ENCODE peak calls at places on chromosomes 13 and 19, in ten cellular contexts. One of them, this sample, is unnamed. For H3K4me1, the result is how much of the 10 kb centered on the place peaks cover.

GRCh38 chr13:95296326-95296939 is 4.8 kb downstream of the ABCC4 start:
- DNase-seq in adrenal gland: peak
- DNase-seq in CD8-positive, alpha-beta T cell: no peak
- DNase-seq in osteoblast: peak
- DNase-seq in tibial artery: no peak
- DNase-seq in fibroblast of lung: no peak
- DNase-seq in right cardiac atrium: no peak
- DNase-seq in left lung: no peak
- DNase-seq in endodermal cell: peak
- DNase-seq in breast epithelium: no peak
- DNase-seq in this sample: no peak

GRCh38 chr13:77786888-77787287 is 89.4 kb downstream of the SLAIN1 start:
- DNase-seq in adrenal gland: no peak
- DNase-seq in CD8-positive, alpha-beta T cell: no peak
- DNase-seq in osteoblast: no peak
- DNase-seq in tibial artery: no peak
- DNase-seq in fibroblast of lung: peak
- DNase-seq in right cardiac atrium: no peak
- DNase-seq in left lung: no peak
- DNase-seq in endodermal cell: no peak
- DNase-seq in breast epithelium: no peak
- DNase-seq in this sample: no peak

GRCh38 chr19:42201489-42202289 is 15.8 kb downstream of the DEDD2 start:
- DNase-seq in adrenal gland: peak
- DNase-seq in CD8-positive, alpha-beta T cell: peak
- DNase-seq in osteoblast: peak
- DNase-seq in tibial artery: peak
- DNase-seq in fibroblast of lung: no peak
- DNase-seq in right cardiac atrium: no peak
- DNase-seq in left lung: peak
- DNase-seq in endodermal cell: no peak
- DNase-seq in breast epithelium: no peak
- DNase-seq in this sample: no peak

GRCh38 chr13:113638173-113638746 is 19.7 kb downstream of the ATP4B start:
- DNase-seq in adrenal gland: no peak
- DNase-seq in CD8-positive, alpha-beta T cell: no peak
- DNase-seq in osteoblast: peak
- DNase-seq in tibial artery: peak
- DNase-seq in fibroblast of lung: no peak
- DNase-seq in right cardiac atrium: no peak
- DNase-seq in left lung: no peak
- DNase-seq in endodermal cell: peak
- DNase-seq in breast epithelium: no peak
- DNase-seq in this sample: peak

GRCh38 chr13:45337395-45337794 is 3.6 kb downstream of the TPT1 start:
- DNase-seq in adrenal gland: no peak
- DNase-seq in CD8-positive, alpha-beta T cell: no peak
- DNase-seq in osteoblast: no peak
- DNase-seq in tibial artery: no peak
- DNase-seq in fibroblast of lung: no peak
- DNase-seq in right cardiac atrium: no peak
- DNase-seq in left lung: no peak
- DNase-seq in endodermal cell: no peak
- DNase-seq in breast epithelium: no peak
- DNase-seq in this sample: no peak

GRCh38 chr13:48210178-48210577 is 22.8 kb upstream of the ITM2B start:
- DNase-seq in adrenal gland: no peak
- DNase-seq in CD8-positive, alpha-beta T cell: no peak
- DNase-seq in osteoblast: peak
- DNase-seq in tibial artery: no peak
- DNase-seq in fibroblast of lung: peak
- DNase-seq in right cardiac atrium: no peak
- DNase-seq in left lung: no peak
- DNase-seq in endodermal cell: no peak
- DNase-seq in breast epithelium: no peak
- DNase-seq in this sample: no peak

GRCh38 chr13:33096886-33097610 is 80.8 kb downstream of the KL start:
- DNase-seq in adrenal gland: no peak
- DNase-seq in CD8-positive, alpha-beta T cell: no peak
- DNase-seq in osteoblast: no peak
- DNase-seq in tibial artery: no peak
- DNase-seq in fibroblast of lung: no peak
- DNase-seq in right cardiac atrium: no peak
- DNase-seq in left lung: no peak
- DNase-seq in endodermal cell: no peak
- DNase-seq in breast epithelium: no peak
- DNase-seq in this sample: no peak

GRCh38 chr19:33376931-33377557 is 3.5 kb downstream of the CEBPG start:
- DNase-seq in adrenal gland: no peak
- DNase-seq in CD8-positive, alpha-beta T cell: no peak
- DNase-seq in osteoblast: peak
- DNase-seq in tibial artery: no peak
- DNase-seq in fibroblast of lung: no peak
- DNase-seq in right cardiac atrium: no peak
- DNase-seq in left lung: no peak
- DNase-seq in endodermal cell: peak
- DNase-seq in breast epithelium: no peak
- DNase-seq in this sample: no peak

GRCh38 chr13:27379694-27380596 is 44.5 kb upstream of the GTF3A start:
- DNase-seq in adrenal gland: peak
- DNase-seq in CD8-positive, alpha-beta T cell: peak
- DNase-seq in osteoblast: peak
- DNase-seq in tibial artery: peak
- DNase-seq in fibroblast of lung: no peak
- DNase-seq in right cardiac atrium: peak
- DNase-seq in left lung: no peak
- DNase-seq in endodermal cell: peak
- DNase-seq in breast epithelium: peak
- DNase-seq in this sample: peak

GRCh38 chr19:34985249-34986022 is 14.7 kb upstream of the GRAMD1A start:
- DNase-seq in adrenal gland: peak
- DNase-seq in CD8-positive, alpha-beta T cell: peak
- DNase-seq in osteoblast: peak
- DNase-seq in tibial artery: peak
- DNase-seq in fibroblast of lung: peak
- DNase-seq in right cardiac atrium: peak
- DNase-seq in left lung: no peak
- DNase-seq in endodermal cell: peak
- DNase-seq in breast epithelium: peak
- DNase-seq in this sample: no peak

GRCh38 chr13:41006296-41006695 is 12.8 kb downstream of the ELF1 start:
- DNase-seq in adrenal gland: no peak
- DNase-seq in CD8-positive, alpha-beta T cell: no peak
- DNase-seq in osteoblast: no peak
- DNase-seq in tibial artery: no peak
- DNase-seq in fibroblast of lung: no peak
- DNase-seq in right cardiac atrium: no peak
- DNase-seq in left lung: no peak
- DNase-seq in endodermal cell: no peak
- DNase-seq in breast epithelium: no peak
- DNase-seq in this sample: no peak

GRCh38 chr13:41008349-41008980 is 10.7 kb downstream of the ELF1 start:
- DNase-seq in adrenal gland: no peak
- DNase-seq in CD8-positive, alpha-beta T cell: no peak
- DNase-seq in osteoblast: no peak
- DNase-seq in tibial artery: no peak
- DNase-seq in fibroblast of lung: peak
- DNase-seq in right cardiac atrium: no peak
- DNase-seq in left lung: no peak
- DNase-seq in endodermal cell: no peak
- DNase-seq in breast epithelium: no peak
- DNase-seq in this sample: no peak

GRCh38 chr13:41007359-41008118 is 11.6 kb downstream of the ELF1 start:
- DNase-seq in adrenal gland: no peak
- DNase-seq in CD8-positive, alpha-beta T cell: no peak
- DNase-seq in osteoblast: no peak
- DNase-seq in tibial artery: no peak
- DNase-seq in fibroblast of lung: peak
- DNase-seq in right cardiac atrium: no peak
- DNase-seq in left lung: no peak
- DNase-seq in endodermal cell: no peak
- DNase-seq in breast epithelium: no peak
- DNase-seq in this sample: no peak

GRCh38 chr13:41005709-41006108 is 13.4 kb downstream of the ELF1 start:
- DNase-seq in adrenal gland: no peak
- DNase-seq in CD8-positive, alpha-beta T cell: no peak
- DNase-seq in osteoblast: no peak
- DNase-seq in tibial artery: no peak
- DNase-seq in fibroblast of lung: no peak
- DNase-seq in right cardiac atrium: no peak
- DNase-seq in left lung: no peak
- DNase-seq in endodermal cell: no peak
- DNase-seq in breast epithelium: no peak
- DNase-seq in this sample: no peak

DNA sequence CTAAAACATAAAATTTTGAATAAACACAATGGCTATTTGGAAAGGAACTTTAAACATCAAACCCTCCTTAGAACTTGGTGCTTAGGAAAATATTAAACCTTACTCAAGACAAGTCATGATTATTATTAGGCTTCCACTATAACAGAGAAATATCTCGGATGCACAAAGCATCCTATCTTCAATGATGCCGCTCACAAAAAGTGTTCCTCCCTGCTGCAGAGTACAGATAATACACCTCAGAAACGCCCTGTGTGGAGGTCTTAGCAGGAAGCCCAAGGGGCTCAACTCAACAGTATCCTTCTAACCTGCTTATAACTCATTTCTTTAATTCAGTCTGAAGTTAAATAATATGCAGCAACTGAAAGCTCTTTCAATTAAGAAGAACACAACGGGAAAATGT is 12.2 kb downstream of the ELF1 start:
- DNase-seq in adrenal gland: no peak
- DNase-seq in CD8-positive, alpha-beta T cell: no peak
- DNase-seq in osteoblast: no peak
- DNase-seq in tibial artery: no peak
- DNase-seq in fibroblast of lung: no peak
- DNase-seq in right cardiac atrium: no peak
- DNase-seq in left lung: no peak
- DNase-seq in endodermal cell: no peak
- DNase-seq in breast epithelium: no peak
- DNase-seq in this sample: no peak
- H3K4me1 ChIP-seq in adrenal gland: under half
- H3K4me1 ChIP-seq in CD8-positive, alpha-beta T cell: half or more
- H3K4me1 ChIP-seq in osteoblast: under half
- H3K4me1 ChIP-seq in tibial artery: under half
- H3K4me1 ChIP-seq in fibroblast of lung: under half
- H3K4me1 ChIP-seq in right cardiac atrium: under half
- H3K4me1 ChIP-seq in left lung: half or more
- H3K4me1 ChIP-seq in endodermal cell: under half
- H3K4me1 ChIP-seq in breast epithelium: under half
- H3K4me1 ChIP-seq in this sample: under half

DNA sequence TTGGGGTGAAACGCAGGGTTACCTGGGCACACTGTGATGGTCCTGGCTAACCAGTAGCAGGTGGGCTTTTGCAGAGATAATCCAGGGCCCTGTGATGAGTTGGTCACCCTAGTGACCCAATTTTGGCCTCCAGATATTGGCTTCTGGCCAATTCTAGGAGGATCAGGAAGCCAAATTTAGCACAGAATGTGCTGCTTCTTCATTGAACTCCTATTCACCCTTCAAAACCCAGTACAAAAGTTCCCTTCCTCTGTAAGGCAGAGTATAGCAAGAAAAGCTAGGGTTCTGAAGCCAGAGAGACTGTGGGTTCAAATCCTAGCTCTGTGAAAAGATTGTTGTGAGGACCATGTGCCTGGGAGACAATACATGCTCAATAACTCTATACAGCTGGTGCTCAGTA is 70.8 kb downstream of the INSR start:
- DNase-seq in adrenal gland: no peak
- DNase-seq in CD8-positive, alpha-beta T cell: no peak
- DNase-seq in osteoblast: peak
- DNase-seq in tibial artery: no peak
- DNase-seq in fibroblast of lung: no peak
- DNase-seq in right cardiac atrium: no peak
- DNase-seq in left lung: no peak
- DNase-seq in endodermal cell: no peak
- DNase-seq in breast epithelium: no peak
- DNase-seq in this sample: no peak
- H3K27ac ChIP-seq in adrenal gland: no peak
- H3K27ac ChIP-seq in CD8-positive, alpha-beta T cell: no peak
- H3K27ac ChIP-seq in osteoblast: no peak
- H3K27ac ChIP-seq in tibial artery: no peak
- H3K27ac ChIP-seq in fibroblast of lung: no peak
- H3K27ac ChIP-seq in right cardiac atrium: no peak
- H3K27ac ChIP-seq in left lung: no peak
- H3K27ac ChIP-seq in endodermal cell: no peak
- H3K27ac ChIP-seq in breast epithelium: peak
- H3K27ac ChIP-seq in this sample: peak

DNA sequence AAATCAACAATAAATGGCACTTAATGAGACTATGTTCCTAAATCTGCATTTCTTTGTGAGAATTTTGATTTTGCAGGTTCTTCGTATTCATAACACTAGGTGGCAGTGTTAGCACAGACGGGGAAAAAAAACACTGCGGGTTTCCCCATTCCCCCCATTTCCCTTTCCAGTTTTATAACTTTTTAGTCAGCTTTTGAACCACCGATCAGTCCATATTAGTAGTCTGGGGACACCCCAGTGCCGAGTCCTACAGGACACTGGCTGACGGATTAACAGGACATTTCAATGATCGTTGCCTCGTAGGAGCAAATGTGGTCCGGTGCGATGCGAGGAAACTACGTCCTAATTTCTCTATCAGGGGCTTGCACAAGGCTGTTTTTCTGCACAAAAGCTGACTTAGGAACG is 234.3 kb downstream of the LMO7 start:
- DNase-seq in adrenal gland: no peak
- DNase-seq in CD8-positive, alpha-beta T cell: no peak
- DNase-seq in osteoblast: peak
- DNase-seq in tibial artery: no peak
- DNase-seq in fibroblast of lung: peak
- DNase-seq in right cardiac atrium: no peak
- DNase-seq in left lung: no peak
- DNase-seq in endodermal cell: peak
- DNase-seq in breast epithelium: no peak
- DNase-seq in this sample: no peak
- H3K4me3 ChIP-seq in adrenal gland: no peak
- H3K4me3 ChIP-seq in CD8-positive, alpha-beta T cell: peak
- H3K4me3 ChIP-seq in osteoblast: peak
- H3K4me3 ChIP-seq in tibial artery: peak
- H3K4me3 ChIP-seq in fibroblast of lung: peak
- H3K4me3 ChIP-seq in right cardiac atrium: peak
- H3K4me3 ChIP-seq in left lung: peak
- H3K4me3 ChIP-seq in endodermal cell: no peak
- H3K4me3 ChIP-seq in breast epithelium: peak
- H3K4me3 ChIP-seq in this sample: no peak

DNA sequence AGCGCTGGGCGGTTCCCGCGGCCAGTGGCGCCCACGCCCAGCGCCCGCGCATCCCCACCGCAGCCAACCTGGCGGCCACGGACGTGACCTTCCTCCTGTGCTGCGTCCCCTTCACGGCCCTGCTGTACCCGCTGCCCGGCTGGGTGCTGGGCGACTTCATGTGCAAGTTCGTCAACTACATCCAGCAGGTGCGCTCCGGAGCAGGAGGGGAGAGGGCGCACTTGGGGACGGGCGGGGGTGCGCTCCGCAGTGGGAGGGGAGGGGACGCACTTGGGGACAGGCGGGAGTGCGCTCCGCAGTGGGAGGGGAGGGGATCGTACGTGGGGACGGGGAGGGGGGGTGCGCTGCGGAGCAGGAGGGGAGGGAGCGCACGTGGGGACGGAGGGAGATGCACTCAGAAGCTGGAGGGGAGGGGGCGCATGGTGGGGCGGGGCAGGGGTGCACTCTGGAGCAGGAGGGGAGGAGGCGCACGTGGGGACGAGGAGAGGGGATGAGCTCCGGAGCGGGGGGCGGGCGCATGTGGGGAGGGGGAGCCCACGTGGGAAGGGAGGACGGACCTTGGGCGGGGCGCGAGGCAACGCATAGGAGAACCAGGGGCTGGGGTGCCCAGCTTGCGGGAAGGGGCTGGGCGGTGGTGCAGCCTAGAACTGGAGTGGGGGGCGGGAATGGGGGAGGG is 1.5 kb downstream of the KISS1R start:
- DNase-seq in adrenal gland: no peak
- DNase-seq in CD8-positive, alpha-beta T cell: no peak
- DNase-seq in osteoblast: no peak
- DNase-seq in tibial artery: no peak
- DNase-seq in fibroblast of lung: no peak
- DNase-seq in right cardiac atrium: no peak
- DNase-seq in left lung: no peak
- DNase-seq in endodermal cell: peak
- DNase-seq in breast epithelium: no peak
- DNase-seq in this sample: no peak
- H3K4me1 ChIP-seq in adrenal gland: under half
- H3K4me1 ChIP-seq in CD8-positive, alpha-beta T cell: under half
- H3K4me1 ChIP-seq in osteoblast: under half
- H3K4me1 ChIP-seq in tibial artery: under half
- H3K4me1 ChIP-seq in fibroblast of lung: under half
- H3K4me1 ChIP-seq in right cardiac atrium: under half
- H3K4me1 ChIP-seq in left lung: half or more
- H3K4me1 ChIP-seq in endodermal cell: under half
- H3K4me1 ChIP-seq in breast epithelium: under half
- H3K4me1 ChIP-seq in this sample: under half